ENCODE peak calls at places on chromosomes 5 and 9, in six cellular contexts. One of them, this sample, is unnamed.
A peak's percentile ranks its signal among the peaks of the same experiment; 100 is the strongest.

GRCh38 chr5:38673671-38674071 is 117.2 kb upstream of the LIFR start:
- DNase-seq in MM.1S: no peak
- DNase-seq in K562: no peak
- DNase-seq in sigmoid colon: no peak
- DNase-seq in OCI-LY7: peak; percentile 12
- DNase-seq in CD4-positive, CD25-positive, alpha-beta regulatory T cell: no peak
- DNase-seq in this sample: no peak

GRCh38 chr5:154157483-154158378 is 32.8 kb upstream of the GALNT10 start:
- DNase-seq in MM.1S: no peak
- DNase-seq in K562: peak; percentile 61
- DNase-seq in sigmoid colon: no peak
- DNase-seq in OCI-LY7: no peak
- DNase-seq in CD4-positive, CD25-positive, alpha-beta regulatory T cell: peak; percentile 3
- DNase-seq in this sample: no peak

GRCh38 chr9:6905850-6906375 is 148.1 kb downstream of the KDM4C start:
- DNase-seq in MM.1S: no peak
- DNase-seq in K562: no peak
- DNase-seq in sigmoid colon: no peak
- DNase-seq in OCI-LY7: no peak
- DNase-seq in CD4-positive, CD25-positive, alpha-beta regulatory T cell: no peak
- DNase-seq in this sample: no peak

GRCh38 chr5:157130933-157131332 is 11.7 kb downstream of the MED7 start:
- DNase-seq in MM.1S: peak; percentile 50
- DNase-seq in K562: no peak
- DNase-seq in sigmoid colon: peak; percentile 21
- DNase-seq in OCI-LY7: peak; percentile 66
- DNase-seq in CD4-positive, CD25-positive, alpha-beta regulatory T cell: no peak
- DNase-seq in this sample: no peak

GRCh38 chr5:72505539-72505938 is 1.7 kb downstream of the ZNF366 start:
- DNase-seq in MM.1S: no peak
- DNase-seq in K562: no peak
- DNase-seq in sigmoid colon: no peak
- DNase-seq in OCI-LY7: no peak
- DNase-seq in CD4-positive, CD25-positive, alpha-beta regulatory T cell: no peak
- DNase-seq in this sample: no peak

GRCh38 chr9:5953743-5954707 is 61.4 kb downstream of the RANBP6 start:
- DNase-seq in MM.1S: no peak
- DNase-seq in K562: no peak
- DNase-seq in sigmoid colon: no peak
- DNase-seq in OCI-LY7: no peak
- DNase-seq in CD4-positive, CD25-positive, alpha-beta regulatory T cell: no peak
- DNase-seq in this sample: no peak

GRCh38 chr5:141668601-141669265 is 13.3 kb downstream of the ARAP3 start:
- DNase-seq in MM.1S: no peak
- DNase-seq in K562: no peak
- DNase-seq in sigmoid colon: no peak
- DNase-seq in OCI-LY7: no peak
- DNase-seq in CD4-positive, CD25-positive, alpha-beta regulatory T cell: no peak
- DNase-seq in this sample: no peak

GRCh38 chr9:95452176-95452575 is 64.6 kb downstream of the PTCH1 start:
- DNase-seq in MM.1S: no peak
- DNase-seq in K562: no peak
- DNase-seq in sigmoid colon: no peak
- DNase-seq in OCI-LY7: no peak
- DNase-seq in CD4-positive, CD25-positive, alpha-beta regulatory T cell: no peak
- DNase-seq in this sample: no peak

GRCh38 chr9:37953775-37954437 is 50.0 kb upstream of the SLC25A51 start:
- DNase-seq in MM.1S: no peak
- DNase-seq in K562: peak; percentile 85
- DNase-seq in sigmoid colon: no peak
- DNase-seq in OCI-LY7: no peak
- DNase-seq in CD4-positive, CD25-positive, alpha-beta regulatory T cell: no peak
- DNase-seq in this sample: peak; percentile 36

GRCh38 chr5:16593013-16593412 is 23.8 kb downstream of the RETREG1 start:
- DNase-seq in MM.1S: no peak
- DNase-seq in K562: no peak
- DNase-seq in sigmoid colon: no peak
- DNase-seq in OCI-LY7: no peak
- DNase-seq in CD4-positive, CD25-positive, alpha-beta regulatory T cell: no peak
- DNase-seq in this sample: no peak

GRCh38 chr5:180208435-180209081 is 453 bp downstream of the RASGEF1C start:
- DNase-seq in MM.1S: no peak
- DNase-seq in K562: peak; percentile 85
- DNase-seq in sigmoid colon: no peak
- DNase-seq in OCI-LY7: no peak
- DNase-seq in CD4-positive, CD25-positive, alpha-beta regulatory T cell: no peak
- DNase-seq in this sample: no peak

DNA sequence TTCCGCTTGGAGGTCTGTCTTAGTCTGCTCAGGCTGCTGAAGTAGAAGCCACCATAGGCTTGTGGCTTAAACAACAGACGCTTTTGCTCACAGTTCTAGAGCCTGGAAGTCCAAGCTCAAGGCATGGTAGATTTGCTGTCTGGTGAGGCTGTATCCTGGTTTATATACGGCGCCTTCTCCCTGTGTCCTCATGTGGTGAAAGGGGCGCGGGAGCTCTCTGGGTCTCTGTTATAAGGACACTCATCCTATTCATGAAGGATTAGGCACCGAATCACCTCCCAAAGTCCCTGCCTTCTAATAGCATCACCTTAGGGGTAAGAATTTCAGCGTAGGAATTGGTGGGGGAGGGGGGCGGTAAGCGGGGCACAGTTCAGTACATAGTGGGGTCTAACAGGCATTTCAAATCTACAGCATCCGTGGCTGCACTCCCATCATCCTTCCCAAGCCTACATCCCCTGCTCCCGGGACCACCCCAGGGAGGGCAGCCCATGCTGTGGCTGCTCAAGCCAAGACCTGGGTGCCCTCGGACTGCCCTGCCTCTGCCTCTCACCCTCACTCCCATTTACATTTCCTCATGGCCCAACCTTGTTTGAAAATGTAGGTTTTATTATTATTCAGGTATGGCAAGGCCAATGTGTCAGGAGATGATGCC is 15.1 kb upstream of the LPCAT1 start:
- DNase-seq in MM.1S: no peak
- DNase-seq in K562: no peak
- DNase-seq in sigmoid colon: peak; percentile 46
- DNase-seq in OCI-LY7: no peak
- DNase-seq in CD4-positive, CD25-positive, alpha-beta regulatory T cell: no peak
- DNase-seq in this sample: no peak
- H3K27ac ChIP-seq in MM.1S: no peak overlapping the region
- H3K27ac ChIP-seq in K562: no peak overlapping the region
- H3K27ac ChIP-seq in sigmoid colon: no peak overlapping the region
- H3K27ac ChIP-seq in OCI-LY7: no peak overlapping the region
- H3K27ac ChIP-seq in CD4-positive, CD25-positive, alpha-beta regulatory T cell: no peak overlapping the region
- H3K27ac ChIP-seq in this sample: no peak overlapping the region

GRCh38 chr9:134348404-134349155 is 22.3 kb downstream of the RXRA start:
- DNase-seq in MM.1S: no peak
- DNase-seq in K562: no peak
- DNase-seq in sigmoid colon: no peak
- DNase-seq in OCI-LY7: no peak
- DNase-seq in CD4-positive, CD25-positive, alpha-beta regulatory T cell: no peak
- DNase-seq in this sample: no peak

GRCh38 chr9:134347996-134348395 is 21.7 kb downstream of the RXRA start:
- DNase-seq in MM.1S: no peak
- DNase-seq in K562: no peak
- DNase-seq in sigmoid colon: no peak
- DNase-seq in OCI-LY7: no peak
- DNase-seq in CD4-positive, CD25-positive, alpha-beta regulatory T cell: no peak
- DNase-seq in this sample: no peak

GRCh38 chr9:134351777-134352176 is 25.5 kb downstream of the RXRA start:
- DNase-seq in MM.1S: no peak
- DNase-seq in K562: no peak
- DNase-seq in sigmoid colon: no peak
- DNase-seq in OCI-LY7: no peak
- DNase-seq in CD4-positive, CD25-positive, alpha-beta regulatory T cell: no peak
- DNase-seq in this sample: no peak

GRCh38 chr9:134350416-134350994 is 24.2 kb downstream of the RXRA start:
- DNase-seq in MM.1S: no peak
- DNase-seq in K562: no peak
- DNase-seq in sigmoid colon: no peak
- DNase-seq in OCI-LY7: no peak
- DNase-seq in CD4-positive, CD25-positive, alpha-beta regulatory T cell: no peak
- DNase-seq in this sample: no peak

GRCh38 chr9:134349941-134350340 is 23.7 kb downstream of the RXRA start:
- DNase-seq in MM.1S: no peak
- DNase-seq in K562: no peak
- DNase-seq in sigmoid colon: no peak
- DNase-seq in OCI-LY7: no peak
- DNase-seq in CD4-positive, CD25-positive, alpha-beta regulatory T cell: no peak
- DNase-seq in this sample: no peak
- H3K4me1 ChIP-seq in MM.1S: no peaks in the 10 kb centered on the region
- H3K4me1 ChIP-seq in K562: peaks cover 93% of the 10 kb centered on the region
- H3K4me1 ChIP-seq in sigmoid colon: peaks cover 96% of the 10 kb centered on the region
- H3K4me1 ChIP-seq in OCI-LY7: no peaks in the 10 kb centered on the region
- H3K4me1 ChIP-seq in CD4-positive, CD25-positive, alpha-beta regulatory T cell: no peaks in the 10 kb centered on the region
- H3K4me1 ChIP-seq in this sample: peaks cover 27% of the 10 kb centered on the region

DNA sequence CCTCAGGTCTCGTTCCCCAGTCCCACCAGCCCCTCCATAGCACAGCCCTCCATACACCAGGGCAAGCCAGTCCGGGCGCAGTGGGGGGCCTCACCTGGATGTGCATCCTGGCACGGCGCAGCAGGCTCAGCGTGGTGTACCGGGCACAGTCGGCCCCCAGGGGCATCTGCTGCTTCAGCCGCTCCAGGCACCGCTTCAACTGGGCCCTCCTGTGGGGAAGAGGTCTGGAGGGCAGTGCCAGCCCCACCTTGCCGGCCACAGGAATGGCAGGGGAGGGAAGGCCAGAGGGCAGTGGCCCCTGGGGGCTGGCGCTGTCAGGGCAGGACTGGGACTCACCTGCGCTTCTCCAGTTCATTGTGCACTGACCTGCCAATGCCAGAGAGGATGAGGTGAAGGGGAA is 1.4 kb downstream of the MXD3 start:
- DNase-seq in MM.1S: no peak
- DNase-seq in K562: no peak
- DNase-seq in sigmoid colon: no peak
- DNase-seq in OCI-LY7: no peak
- DNase-seq in CD4-positive, CD25-positive, alpha-beta regulatory T cell: no peak
- DNase-seq in this sample: no peak
- H3K27ac ChIP-seq in MM.1S: peak overlapping the region; percentile 93
- H3K27ac ChIP-seq in K562: no peak overlapping the region
- H3K27ac ChIP-seq in sigmoid colon: no peak overlapping the region
- H3K27ac ChIP-seq in OCI-LY7: peak overlapping the region; percentile 92
- H3K27ac ChIP-seq in CD4-positive, CD25-positive, alpha-beta regulatory T cell: no peak overlapping the region
- H3K27ac ChIP-seq in this sample: no peak overlapping the region

DNA sequence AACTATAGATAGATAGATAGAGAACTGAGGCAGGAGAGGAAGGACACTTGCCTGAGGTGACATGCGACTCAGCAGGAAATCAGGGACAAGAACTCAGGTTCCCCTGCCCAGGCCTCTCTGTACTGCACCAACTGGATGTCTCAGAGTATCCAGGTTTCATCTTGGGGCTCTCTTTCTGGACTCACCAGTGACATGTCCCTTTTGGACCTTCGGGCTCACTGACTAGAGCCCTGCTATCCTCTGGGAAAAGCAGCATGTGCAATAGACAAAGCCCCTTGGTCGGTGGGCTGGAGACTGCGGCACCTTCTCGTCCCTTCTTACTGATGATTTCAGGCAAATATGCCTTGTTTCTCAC is 104.5 kb downstream of the RGS3 start:
- DNase-seq in MM.1S: no peak
- DNase-seq in K562: no peak
- DNase-seq in sigmoid colon: peak; percentile 42
- DNase-seq in OCI-LY7: no peak
- DNase-seq in CD4-positive, CD25-positive, alpha-beta regulatory T cell: no peak
- DNase-seq in this sample: no peak
- H3K4me1 ChIP-seq in MM.1S: peaks cover 17% of the 10 kb centered on the region
- H3K4me1 ChIP-seq in K562: peaks cover 23% of the 10 kb centered on the region
- H3K4me1 ChIP-seq in sigmoid colon: peaks cover 75% of the 10 kb centered on the region
- H3K4me1 ChIP-seq in OCI-LY7: peaks cover 13% of the 10 kb centered on the region
- H3K4me1 ChIP-seq in CD4-positive, CD25-positive, alpha-beta regulatory T cell: no peaks in the 10 kb centered on the region
- H3K4me1 ChIP-seq in this sample: peaks cover 38% of the 10 kb centered on the region

DNA sequence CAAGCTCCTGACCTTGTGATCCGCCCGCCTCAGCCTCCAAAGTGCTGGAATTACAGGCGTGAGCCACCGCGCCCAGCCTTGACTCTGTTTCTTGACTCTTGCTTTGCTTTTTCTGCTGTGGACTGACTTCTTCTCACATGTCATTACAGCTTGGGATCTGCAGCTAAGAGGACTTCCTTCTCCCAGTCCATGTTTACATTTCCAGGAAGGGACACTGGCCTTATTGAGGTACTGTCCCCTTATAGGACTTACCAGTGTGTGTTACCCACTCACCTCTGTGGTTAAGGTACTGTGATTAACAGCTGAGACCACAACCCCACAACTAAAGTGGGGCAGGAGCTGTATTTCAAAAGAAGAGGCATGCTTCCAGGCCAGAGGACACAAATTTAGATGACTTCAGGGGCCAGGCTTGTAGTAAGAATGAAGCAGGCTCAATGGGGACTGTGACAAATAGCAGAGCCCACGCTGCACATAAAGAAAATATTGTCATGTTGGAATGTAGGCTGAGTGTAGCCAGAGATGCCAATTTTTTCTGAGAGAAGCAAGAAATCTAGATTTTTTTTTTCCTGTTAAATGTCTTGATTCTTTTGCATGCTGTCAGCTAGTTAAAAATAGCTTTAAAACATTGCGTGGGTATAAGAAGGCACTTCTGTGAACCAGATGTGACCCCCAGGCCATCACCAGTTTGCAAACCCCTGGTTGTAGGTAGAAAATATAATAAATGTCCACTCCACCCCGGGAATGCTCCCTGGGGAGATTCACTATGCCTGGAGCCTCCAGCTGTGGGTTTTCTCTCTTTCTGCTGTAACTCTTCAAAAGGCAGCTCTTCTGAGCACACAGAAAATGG is 75.0 kb downstream of the PTPDC1 start:
- DNase-seq in MM.1S: no peak
- DNase-seq in K562: no peak
- DNase-seq in sigmoid colon: no peak
- DNase-seq in OCI-LY7: no peak
- DNase-seq in CD4-positive, CD25-positive, alpha-beta regulatory T cell: no peak
- DNase-seq in this sample: no peak
- H3K27ac ChIP-seq in MM.1S: no peak overlapping the region
- H3K27ac ChIP-seq in K562: no peak overlapping the region
- H3K27ac ChIP-seq in sigmoid colon: peak overlapping the region; percentile 67
- H3K27ac ChIP-seq in OCI-LY7: no peak overlapping the region
- H3K27ac ChIP-seq in CD4-positive, CD25-positive, alpha-beta regulatory T cell: no peak overlapping the region
- H3K27ac ChIP-seq in this sample: peak overlapping the region; percentile 36

GRCh38 chr5:40486437-40487270 is 193.1 kb upstream of the PTGER4 start:
- DNase-seq in MM.1S: peak; percentile 31
- DNase-seq in K562: no peak
- DNase-seq in sigmoid colon: no peak
- DNase-seq in OCI-LY7: peak; percentile 50
- DNase-seq in CD4-positive, CD25-positive, alpha-beta regulatory T cell: peak; percentile 67
- DNase-seq in this sample: no peak
- H3K4me1 ChIP-seq in MM.1S: peaks cover 31% of the 10 kb centered on the region
- H3K4me1 ChIP-seq in K562: no peaks in the 10 kb centered on the region
- H3K4me1 ChIP-seq in sigmoid colon: no peaks in the 10 kb centered on the region
- H3K4me1 ChIP-seq in OCI-LY7: peaks cover 34% of the 10 kb centered on the region
- H3K4me1 ChIP-seq in CD4-positive, CD25-positive, alpha-beta regulatory T cell: peaks cover 17% of the 10 kb centered on the region
- H3K4me1 ChIP-seq in this sample: no peaks in the 10 kb centered on the region

This sample was measured in right cardiac atrium.